ENCODE peak calls at places on chromosomes 4 and X, in nine cellular contexts. D is A549; F is SJSA1; K is ELF-1; R is T follicular helper cell; Z is RWPE1; V is stimulated activated CD4-positive, alpha-beta T cell treated with anti-CD3 and anti-CD28 coated beads, TNF-alpha, amount 100 ng/mL, for 48 hours; O is left ventricle myocardium inferior; W is T47D. A is an unnamed sample.

GRCh38 chr4:178306565-178306964 is 864.3 kb upstream of the AGA start:
- DNase-seq in D (no peak), F (no peak), K (no peak), R (no peak), Z (no peak), V (no peak), O (no peak), W (no peak), A (no peak)

GRCh38 chr4:11073621-11074051 is 355.1 kb downstream of the HS3ST1 start:
- DNase-seq in D (no peak), F (no peak), K (peak), R (no peak), Z (peak), V (no peak), O (peak), W (no peak), A (no peak)

GRCh38 chr4:47933798-47934197 is 19.4 kb upstream of the NFXL1 start:
- DNase-seq in D (peak), F (no peak), K (no peak), R (no peak), Z (peak), V (no peak), O (no peak), W (peak), A (no peak)

GRCh38 chr4:167234388-167234881 is at the start of gene SPOCK3:
- DNase-seq in D (peak), F (peak), K (peak), R (no peak), Z (peak), V (no peak), O (peak), W (peak), A (no peak)

GRCh38 chr4:22190855-22191254 is 242.3 kb upstream of the KCNIP4 start:
- DNase-seq in D (no peak), F (peak), K (peak), R (no peak), Z (peak), V (no peak), O (no peak), W (no peak), A (no peak)

GRCh38 chrX:150164971-150165605 is 198.0 kb upstream of the MAMLD1 start:
- DNase-seq in D (no peak), F (no peak), K (no peak), R (no peak), Z (no peak), V (no peak), O (no peak), W (no peak), A (no peak)

GRCh38 chr4:26032142-26032541 is 118.1 kb downstream of the SMIM20 start:
- DNase-seq in D (no peak), F (no peak), K (no peak), R (no peak), Z (no peak), V (no peak), O (no peak), W (no peak), A (no peak)

GRCh38 chrX:107710617-107711391 is 64.8 kb downstream of the TSC22D3 start:
- DNase-seq in D (peak), F (peak), K (peak), R (peak), Z (peak), V (no peak), O (no peak), W (no peak), A (peak)

GRCh38 chr4:2388430-2389182 is 29.8 kb downstream of the ZFYVE28 start:
- DNase-seq in D (no peak), F (no peak), K (no peak), R (no peak), Z (no peak), V (no peak), O (no peak), W (peak), A (no peak)

GRCh38 chr4:160701671-160702070 is 1462.1 kb downstream of the FSTL5 start:
- DNase-seq in D (no peak), F (no peak), K (no peak), R (no peak), Z (no peak), V (no peak), O (no peak), W (peak), A (no peak)

GRCh38 chr4:8315343-8316250 is 46.0 kb downstream of the HTRA3 start:
- DNase-seq in D (peak), F (peak), K (peak), R (no peak), Z (peak), V (no peak), O (peak), W (peak), A (peak)

GRCh38 chr4:19372365-19372764 is 879.3 kb upstream of the SLIT2 start:
- DNase-seq in D (no peak), F (no peak), K (no peak), R (no peak), Z (no peak), V (no peak), O (no peak), W (no peak), A (no peak)

GRCh38 chrX:106774981-106775380 is 27.5 kb upstream of the TBC1D8B start:
- DNase-seq in D (no peak), F (no peak), K (no peak), R (no peak), Z (no peak), V (no peak), O (no peak), W (no peak), A (no peak)

GRCh38 chr4:102625232-102625930 is 124.2 kb downstream of the NFKB1 start:
- DNase-seq in D (no peak), F (no peak), K (peak), R (peak), Z (no peak), V (no peak), O (peak), W (peak), A (peak)

GRCh38 chr4:21790437-21791029 is 158.0 kb downstream of the KCNIP4 start:
- DNase-seq in D (no peak), F (no peak), K (no peak), R (no peak), Z (no peak), V (no peak), O (no peak), W (peak), A (no peak)

GRCh38 chr4:102817021-102817605 is 10.2 kb downstream of the UBE2D3 start:
- DNase-seq in D (no peak), F (no peak), K (no peak), R (no peak), Z (peak), V (no peak), O (no peak), W (no peak), A (no peak)

GRCh38 chrX:148811236-148811635 is 310.8 kb downstream of the AFF2 start:
- DNase-seq in D (no peak), F (no peak), K (peak), R (no peak), Z (peak), V (no peak), O (no peak), W (no peak), A (no peak)

GRCh38 chr4:65344278-65344825 is 325.9 kb downstream of the EPHA5 start:
- DNase-seq in D (no peak), F (no peak), K (no peak), R (no peak), Z (no peak), V (no peak), O (no peak), W (peak), A (no peak)

GRCh38 chrX:103107836-103108235 is 14.9 kb upstream of the NXF3 start:
- DNase-seq in D (no peak), F (no peak), K (no peak), R (no peak), Z (no peak), V (no peak), O (no peak), W (no peak), A (no peak)

GRCh38 chr4:26884486-26884988 is 23.9 kb downstream of the STIM2 start:
- DNase-seq in D (no peak), F (no peak), K (no peak), R (no peak), Z (no peak), V (no peak), O (no peak), W (no peak), A (no peak)

GRCh38 chr4:185396724-185397402 is at the start of gene ANKRD37:
- DNase-seq in D (no peak), F (no peak), K (no peak), R (no peak), Z (peak), V (no peak), O (peak), W (peak), A (no peak)

GRCh38 chr4:122762520-122762919 is 30.0 kb downstream of the BBS12 start:
- DNase-seq in D (no peak), F (no peak), K (no peak), R (no peak), Z (no peak), V (no peak), O (no peak), W (no peak), A (no peak)

GRCh38 chr4:4225915-4226605 is 669 bp downstream of the OTOP1 start:
- DNase-seq in D (no peak), F (no peak), K (peak), R (no peak), Z (no peak), V (no peak), O (no peak), W (no peak), A (no peak)

GRCh38 chr4:10565166-10565780 is 108.0 kb upstream of the ZNF518B start:
- DNase-seq in D (no peak), F (no peak), K (no peak), R (no peak), Z (no peak), V (no peak), O (no peak), W (no peak), A (no peak)

GRCh38 chr4:8215641-8216442 is 16.8 kb downstream of the SH3TC1 start:
- DNase-seq in D (no peak), F (no peak), K (no peak), R (no peak), Z (no peak), V (no peak), O (no peak), W (no peak), A (no peak)

GRCh38 chr4:86816463-86817107 is 32.6 kb downstream of the SLC10A6 start:
- DNase-seq in D (no peak), F (no peak), K (no peak), R (no peak), Z (no peak), V (no peak), O (peak), W (no peak), A (no peak)

GRCh38 chr4:20480161-20480947 is 219.9 kb upstream of the PACRGL start:
- DNase-seq in D (no peak), F (no peak), K (peak), R (no peak), Z (no peak), V (no peak), O (no peak), W (no peak), A (no peak)

A was measured in T-cell.